ENCODE peak calls at places on chromosome 21, in eight cellular contexts. T is colonic mucosa; X is psoas muscle; G is central memory CD4-positive, alpha-beta T cell; J is midbrain; L is LHCN-M2; E is NCI-H1436; H is activated T-cell treated with anti-CD3 and anti-CD28 coated beads, Interleukin-2, amount 50 U/mL, for 72 hours. U is an unnamed sample.

GRCh38 chr21:26098758-26099157 is 71.8 kb downstream of the APP start:
- DNase-seq in G (no peak), X (no peak), J (no peak), H (no peak), L (no peak), T (no peak), E (no peak), U (no peak)

GRCh38 chr21:37564341-37564923 is 197.9 kb downstream of the DYRK1A start:
- DNase-seq in T (peak), G (peak), X (peak), J (peak), L (peak), H (peak), E (peak), U (peak)

GRCh38 chr21:8991088-8991907 is 1530.1 kb upstream of the TPTE start:
- DNase-seq in H (peak), X (no peak), L (no peak), J (no peak), E (no peak), G (no peak), T (no peak), U (no peak)

GRCh38 chr21:41573902-41574690 is 66.1 kb upstream of the TMPRSS2 start:
- DNase-seq in T (peak), E (no peak), L (no peak), G (no peak), X (no peak), H (no peak), J (no peak), U (no peak)

GRCh38 chr21:42638266-42638863 is 15.1 kb upstream of the PDE9A start:
- DNase-seq in X (peak), L (no peak), E (no peak), J (no peak), H (no peak), G (no peak), T (no peak), U (no peak)

GRCh38 chr21:42395910-42396625 is at the start of gene TMPRSS3:
- DNase-seq in J (no peak), X (no peak), L (no peak), H (no peak), E (no peak), T (no peak), G (no peak), U (no peak)

GRCh38 chr21:42688226-42688840 is 34.9 kb downstream of the PDE9A start:
- DNase-seq in E (no peak), G (no peak), J (no peak), H (no peak), T (no peak), L (no peak), X (no peak), U (peak)

GRCh38 chr21:35428489-35428888 is 379.4 kb upstream of the RUNX1 start:
- DNase-seq in H (peak), G (peak), T (no peak), E (no peak), J (no peak), L (peak), X (peak), U (peak)

GRCh38 chr21:43574741-43575465 is 84.4 kb downstream of the HSF2BP start:
- DNase-seq in G (no peak), L (no peak), E (no peak), H (no peak), T (no peak), J (peak), X (peak), U (no peak)

GRCh38 chr21:28991861-28992525 is 684 bp downstream of the LTN1 start:
- DNase-seq in T (no peak), J (no peak), L (no peak), E (no peak), G (no peak), H (no peak), X (no peak), U (no peak)

GRCh38 chr21:43739648-43740435 is 20.9 kb downstream of the PDXK start:
- DNase-seq in T (no peak), J (no peak), G (no peak), H (no peak), X (no peak), E (no peak), L (no peak), U (no peak)

GRCh38 chr21:31136891-31137290 is 98.6 kb upstream of the KRTAP19-8 start:
- DNase-seq in H (no peak), E (no peak), G (no peak), T (no peak), X (no peak), J (peak), L (no peak), U (no peak)

GRCh38 chr21:26070822-26071425 is 99.6 kb downstream of the APP start:
- DNase-seq in L (peak), T (peak), G (peak), X (no peak), H (peak), E (no peak), J (no peak), U (peak)

GRCh38 chr21:32009263-32009662 is 136.4 kb downstream of the HUNK start:
- DNase-seq in E (no peak), H (no peak), L (no peak), J (no peak), T (no peak), X (no peak), G (no peak), U (no peak)

GRCh38 chr21:41669533-41669830 is 97.4 kb downstream of the RIPK4 start:
- DNase-seq in H (no peak), T (no peak), E (no peak), J (no peak), X (no peak), L (no peak), G (no peak), U (no peak)

GRCh38 chr21:43906585-43907370 is 41.8 kb downstream of the AGPAT3 start:
- DNase-seq in H (no peak), L (no peak), G (no peak), E (no peak), T (no peak), J (no peak), X (no peak), U (no peak)

GRCh38 chr21:40118527-40118926 is 251.3 kb downstream of the PCP4 start:
- DNase-seq in E (peak), L (no peak), J (no peak), X (no peak), T (no peak), G (no peak), H (no peak), U (no peak)

GRCh38 chr21:32364387-32364786 is 28.4 kb downstream of the URB1 start:
- DNase-seq in L (no peak), J (peak), E (no peak), H (no peak), X (no peak), T (peak), G (no peak), U (no peak)

U was measured in activated naive CD4-positive, alpha-beta T cell treated with anti-CD3 and anti-CD28 coated beads, Interleukin-2, amount 10 ng/mL, durations not matched to agents 7 days and 5 days.